ENCODE peak calls at places on chromosome 11, in seven cellular contexts. One of them, this sample, is unnamed.
A peak's percentile ranks its signal among the peaks of the same experiment; 100 is the strongest.

GRCh38 chr11:121024989-121025388 is 1.1 kb downstream of the TBCEL start:
- DNase-seq in HCT116: no peak
- DNase-seq in GM23248: peak; percentile 83
- DNase-seq in hepatocyte: peak; percentile 30
- DNase-seq in GM23338: peak; percentile 29
- DNase-seq in neural progenitor cell: no peak
- DNase-seq in SK-N-SH: no peak
- DNase-seq in this sample: no peak

GRCh38 chr11:118606844-118607228 is 579 bp upstream of the PHLDB1 start:
- DNase-seq in HCT116: no peak
- DNase-seq in GM23248: no peak
- DNase-seq in hepatocyte: no peak
- DNase-seq in GM23338: no peak
- DNase-seq in neural progenitor cell: no peak
- DNase-seq in SK-N-SH: no peak
- DNase-seq in this sample: no peak

GRCh38 chr11:69541001-69541285 is 59.5 kb downstream of the LINC01488 start:
- DNase-seq in HCT116: no peak
- DNase-seq in GM23248: peak; percentile 35
- DNase-seq in hepatocyte: no peak
- DNase-seq in GM23338: no peak
- DNase-seq in neural progenitor cell: no peak
- DNase-seq in SK-N-SH: no peak
- DNase-seq in this sample: no peak

GRCh38 chr11:69877235-69877634 is 58.0 kb upstream of the FGF3 start:
- DNase-seq in HCT116: no peak
- DNase-seq in GM23248: no peak
- DNase-seq in hepatocyte: no peak
- DNase-seq in GM23338: no peak
- DNase-seq in neural progenitor cell: no peak
- DNase-seq in SK-N-SH: no peak
- DNase-seq in this sample: no peak

GRCh38 chr11:70471254-70471653 is 72.9 kb downstream of the CTTN start:
- DNase-seq in HCT116: peak; percentile 23
- DNase-seq in GM23248: peak; percentile 29
- DNase-seq in hepatocyte: peak; percentile 48
- DNase-seq in GM23338: peak; percentile 93
- DNase-seq in neural progenitor cell: peak; percentile 78
- DNase-seq in SK-N-SH: peak; percentile 56
- DNase-seq in this sample: peak; percentile 47

GRCh38 chr11:72443016-72443415 is 8.7 kb upstream of the CLPB start:
- DNase-seq in HCT116: no peak
- DNase-seq in GM23248: peak; percentile 71
- DNase-seq in hepatocyte: no peak
- DNase-seq in GM23338: no peak
- DNase-seq in neural progenitor cell: no peak
- DNase-seq in SK-N-SH: no peak
- DNase-seq in this sample: no peak

GRCh38 chr11:57901756-57902155 is 121.9 kb upstream of the OR9Q1 start:
- DNase-seq in HCT116: no peak
- DNase-seq in GM23248: no peak
- DNase-seq in hepatocyte: no peak
- DNase-seq in GM23338: no peak
- DNase-seq in neural progenitor cell: no peak
- DNase-seq in SK-N-SH: no peak
- DNase-seq in this sample: no peak

GRCh38 chr11:112453601-112454577 is 193.2 kb upstream of the PLET1 start:
- DNase-seq in HCT116: peak; percentile 34
- DNase-seq in GM23248: peak; percentile 48
- DNase-seq in hepatocyte: peak; percentile 41
- DNase-seq in GM23338: peak; percentile 78
- DNase-seq in neural progenitor cell: peak; percentile 37
- DNase-seq in SK-N-SH: peak; percentile 51
- DNase-seq in this sample: peak; percentile 17

GRCh38 chr11:110431212-110432073 is 1.7 kb downstream of the FDX1 start:
- DNase-seq in HCT116: no peak
- DNase-seq in GM23248: peak; percentile 32
- DNase-seq in hepatocyte: no peak
- DNase-seq in GM23338: no peak
- DNase-seq in neural progenitor cell: peak; percentile 2
- DNase-seq in SK-N-SH: peak; percentile 9
- DNase-seq in this sample: peak; percentile 48

GRCh38 chr11:57778318-57779037 is 16.9 kb downstream of the CTNND1 start:
- DNase-seq in HCT116: peak; percentile 89
- DNase-seq in GM23248: peak; percentile 92
- DNase-seq in hepatocyte: peak; percentile 93
- DNase-seq in GM23338: peak; percentile 96
- DNase-seq in neural progenitor cell: peak; percentile 87
- DNase-seq in SK-N-SH: peak; percentile 83
- DNase-seq in this sample: no peak

GRCh38 chr11:121365304-121365703 is 72.7 kb downstream of the SC5D start:
- DNase-seq in HCT116: no peak
- DNase-seq in GM23248: no peak
- DNase-seq in hepatocyte: no peak
- DNase-seq in GM23338: no peak
- DNase-seq in neural progenitor cell: no peak
- DNase-seq in SK-N-SH: no peak
- DNase-seq in this sample: no peak

GRCh38 chr11:95045791-95046190 is 3.4 kb upstream of the KDM4F start:
- DNase-seq in HCT116: no peak
- DNase-seq in GM23248: no peak
- DNase-seq in hepatocyte: no peak
- DNase-seq in GM23338: no peak
- DNase-seq in neural progenitor cell: no peak
- DNase-seq in SK-N-SH: no peak
- DNase-seq in this sample: no peak

GRCh38 chr11:128522943-128523518 is 64.3 kb downstream of the ETS1 start:
- DNase-seq in HCT116: no peak
- DNase-seq in GM23248: peak; percentile 57
- DNase-seq in hepatocyte: no peak
- DNase-seq in GM23338: no peak
- DNase-seq in neural progenitor cell: no peak
- DNase-seq in SK-N-SH: no peak
- DNase-seq in this sample: no peak

GRCh38 chr11:9753031-9753430 is 89.2 kb downstream of the SWAP70 start:
- DNase-seq in HCT116: no peak
- DNase-seq in GM23248: peak; percentile 89
- DNase-seq in hepatocyte: no peak
- DNase-seq in GM23338: no peak
- DNase-seq in neural progenitor cell: no peak
- DNase-seq in SK-N-SH: no peak
- DNase-seq in this sample: no peak

GRCh38 chr11:35178862-35179261 is 39.9 kb downstream of the CD44 start:
- DNase-seq in HCT116: no peak
- DNase-seq in GM23248: peak; percentile 80
- DNase-seq in hepatocyte: no peak
- DNase-seq in GM23338: no peak
- DNase-seq in neural progenitor cell: no peak
- DNase-seq in SK-N-SH: no peak
- DNase-seq in this sample: no peak

GRCh38 chr11:35180311-35181233 is 41.6 kb downstream of the CD44 start:
- DNase-seq in HCT116: no peak
- DNase-seq in GM23248: peak; percentile 86
- DNase-seq in hepatocyte: no peak
- DNase-seq in GM23338: peak; percentile 35
- DNase-seq in neural progenitor cell: peak; percentile 20
- DNase-seq in SK-N-SH: no peak
- DNase-seq in this sample: no peak

GRCh38 chr11:35178067-35178805 is 39.3 kb downstream of the CD44 start:
- DNase-seq in HCT116: no peak
- DNase-seq in GM23248: no peak
- DNase-seq in hepatocyte: no peak
- DNase-seq in GM23338: no peak
- DNase-seq in neural progenitor cell: no peak
- DNase-seq in SK-N-SH: no peak
- DNase-seq in this sample: no peak

GRCh38 chr11:35177370-35177769 is 38.4 kb downstream of the CD44 start:
- DNase-seq in HCT116: no peak
- DNase-seq in GM23248: no peak
- DNase-seq in hepatocyte: no peak
- DNase-seq in GM23338: no peak
- DNase-seq in neural progenitor cell: no peak
- DNase-seq in SK-N-SH: no peak
- DNase-seq in this sample: no peak

DNA sequence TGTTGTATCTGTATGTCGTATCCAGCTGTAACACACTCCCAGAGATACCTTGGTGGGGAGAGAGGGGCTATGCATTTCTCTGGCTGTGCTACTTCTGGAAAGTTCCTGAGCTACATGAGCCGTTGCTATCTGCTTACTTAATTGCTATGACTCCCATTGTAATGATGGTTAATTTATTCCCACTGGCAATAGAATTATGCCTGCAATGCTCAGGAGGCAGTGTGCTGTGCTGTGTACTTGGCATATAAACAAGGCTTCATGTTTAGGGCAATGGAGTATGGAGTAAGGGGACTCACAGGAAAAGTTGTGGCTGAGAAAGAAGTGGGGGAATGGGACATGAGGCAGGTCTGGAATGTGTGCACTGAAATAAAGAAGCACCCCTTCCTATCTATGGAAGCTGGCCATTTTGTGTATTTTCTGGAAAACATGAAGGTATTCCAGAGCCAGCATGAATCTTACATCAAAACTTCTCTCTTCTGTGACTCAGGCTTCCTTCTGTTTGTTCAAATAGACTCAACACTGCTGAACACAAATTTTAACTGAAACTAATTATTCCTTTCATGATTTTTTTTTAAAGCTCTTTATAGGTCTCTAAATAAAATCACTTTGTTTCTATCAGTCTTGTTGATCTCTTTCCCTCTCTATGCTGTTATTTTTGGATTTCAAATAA is 40.6 kb downstream of the CD44 start:
- DNase-seq in HCT116: no peak
- DNase-seq in GM23248: peak; percentile 81
- DNase-seq in hepatocyte: no peak
- DNase-seq in GM23338: no peak
- DNase-seq in neural progenitor cell: no peak
- DNase-seq in SK-N-SH: no peak
- DNase-seq in this sample: no peak
- H3K4me1 ChIP-seq in HCT116: peaks cover 17% of the 10 kb centered on the region
- H3K4me1 ChIP-seq in GM23248: peaks cover 67% of the 10 kb centered on the region
- H3K4me1 ChIP-seq in hepatocyte: no peaks in the 10 kb centered on the region
- H3K4me1 ChIP-seq in GM23338: peaks cover 19% of the 10 kb centered on the region
- H3K4me1 ChIP-seq in neural progenitor cell: peaks cover 31% of the 10 kb centered on the region
- H3K4me1 ChIP-seq in SK-N-SH: peaks cover 12% of the 10 kb centered on the region
- H3K4me1 ChIP-seq in this sample: peaks cover 15% of the 10 kb centered on the region

DNA sequence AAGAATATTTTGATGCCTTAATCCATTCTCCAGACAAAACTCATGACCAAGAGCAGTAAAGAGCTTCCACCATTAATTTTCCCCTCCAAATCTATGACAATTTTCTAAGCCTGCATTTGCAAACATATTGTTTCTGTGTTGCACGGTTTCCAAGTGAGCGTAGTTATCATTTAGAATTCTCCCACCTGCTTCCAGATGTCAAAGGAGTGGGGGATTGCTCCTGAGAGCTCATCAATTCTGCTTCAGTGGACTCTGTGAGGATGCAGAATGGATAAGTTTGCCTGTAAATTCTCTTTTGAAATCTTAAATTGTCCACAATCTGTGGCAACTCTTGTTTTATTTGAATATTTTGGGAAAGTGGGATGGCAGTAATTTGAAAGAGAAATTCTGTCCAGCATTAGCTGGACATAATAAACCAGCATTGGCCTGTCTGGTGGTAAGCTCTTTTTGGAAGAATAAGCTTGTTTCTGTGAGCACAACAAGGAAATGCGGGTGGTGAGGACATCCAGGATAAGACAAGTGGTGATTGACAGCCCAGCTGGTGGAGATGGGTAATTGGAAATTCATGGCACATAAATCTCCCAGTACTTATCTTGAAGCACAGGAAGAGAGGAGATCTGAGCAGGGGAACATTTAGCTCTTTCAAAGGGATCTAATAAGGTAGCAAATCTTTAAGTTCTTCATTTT is 73.1 kb downstream of the FAT3 start:
- DNase-seq in HCT116: no peak
- DNase-seq in GM23248: no peak
- DNase-seq in hepatocyte: no peak
- DNase-seq in GM23338: no peak
- DNase-seq in neural progenitor cell: no peak
- DNase-seq in SK-N-SH: no peak
- DNase-seq in this sample: no peak
- TF ChIP-seq EZH2phosphoT487 in HCT116: no peak
- TF ChIP-seq EZH2phosphoT487 in GM23248: no peak
- TF ChIP-seq EZH2phosphoT487 in hepatocyte: no peak
- TF ChIP-seq EZH2phosphoT487 in GM23338: no peak
- TF ChIP-seq EZH2phosphoT487 in neural progenitor cell: no peak
- TF ChIP-seq EZH2phosphoT487 in SK-N-SH: no peak
- TF ChIP-seq EZH2phosphoT487 in this sample: no peak

GRCh38 chr11:68052137-68052873 is 13.5 kb downstream of the TCIRG1 start:
- DNase-seq in HCT116: no peak
- DNase-seq in GM23248: no peak
- DNase-seq in hepatocyte: no peak
- DNase-seq in GM23338: no peak
- DNase-seq in neural progenitor cell: no peak
- DNase-seq in SK-N-SH: no peak
- DNase-seq in this sample: no peak
- H3K27ac ChIP-seq in HCT116: no peak overlapping the region
- H3K27ac ChIP-seq in GM23248: no peak overlapping the region
- H3K27ac ChIP-seq in hepatocyte: no peak overlapping the region
- H3K27ac ChIP-seq in GM23338: peak overlapping the region; percentile 69
- H3K27ac ChIP-seq in neural progenitor cell: no peak overlapping the region
- H3K27ac ChIP-seq in SK-N-SH: no peak overlapping the region
- H3K27ac ChIP-seq in this sample: no peak overlapping the region

DNA sequence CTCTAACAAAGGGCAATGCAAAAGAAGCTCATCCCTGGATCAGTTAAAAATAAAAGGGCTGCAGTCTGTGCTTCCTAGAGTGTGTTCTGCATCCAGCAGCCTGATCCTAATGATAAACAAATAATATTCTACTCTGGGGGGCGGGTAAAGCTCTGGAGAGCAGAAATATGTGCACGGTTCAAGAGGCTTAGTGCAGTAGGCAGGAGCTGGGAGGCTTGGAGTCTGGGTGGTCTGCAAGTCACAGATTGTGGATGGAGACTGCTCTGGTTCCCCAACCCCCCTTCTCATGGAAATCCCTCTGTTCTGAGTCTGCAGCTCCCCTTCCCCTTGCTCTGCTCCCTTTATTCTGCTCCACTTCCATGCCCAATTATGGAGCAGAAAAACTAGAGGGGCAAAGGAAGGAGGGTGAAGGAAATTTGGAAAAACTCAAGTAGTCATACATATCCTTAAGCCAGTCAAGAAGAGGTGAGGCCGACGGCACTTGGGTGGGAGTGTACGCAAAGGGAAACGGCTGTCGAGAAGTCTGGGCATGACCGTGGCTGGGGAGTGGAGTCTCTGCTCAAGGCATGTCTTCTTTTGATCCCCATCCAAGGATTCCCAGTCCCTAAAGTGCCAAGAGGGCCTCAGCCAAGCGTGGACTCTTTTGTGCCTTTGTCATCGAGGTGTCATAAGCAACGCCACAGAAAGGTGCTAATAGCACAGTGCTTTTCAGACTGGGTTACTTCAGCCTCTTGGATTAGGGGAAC is 16.3 kb upstream of the CLMP start:
- DNase-seq in HCT116: no peak
- DNase-seq in GM23248: no peak
- DNase-seq in hepatocyte: peak; percentile 34
- DNase-seq in GM23338: no peak
- DNase-seq in neural progenitor cell: peak; percentile 24
- DNase-seq in SK-N-SH: peak; percentile 44
- DNase-seq in this sample: no peak
- H3K4me1 ChIP-seq in HCT116: no peaks in the 10 kb centered on the region
- H3K4me1 ChIP-seq in GM23248: peaks cover 21% of the 10 kb centered on the region
- H3K4me1 ChIP-seq in hepatocyte: peaks cover 17% of the 10 kb centered on the region
- H3K4me1 ChIP-seq in GM23338: peaks cover 40% of the 10 kb centered on the region
- H3K4me1 ChIP-seq in neural progenitor cell: peaks cover 7% of the 10 kb centered on the region
- H3K4me1 ChIP-seq in SK-N-SH: peaks cover 13% of the 10 kb centered on the region
- H3K4me1 ChIP-seq in this sample: no peaks in the 10 kb centered on the region

This sample was measured in OCI-LY7.